ENCODE peak calls at places on chromosome 16, in four cellular contexts. J, T, V and X are unnamed samples. For H3K27me3, the result is how much of the 10 kb centered on the place peaks cover.

GRCh38 chr16:54931041-54931756 is 534 bp downstream of the IRX5 start:
- DNase-seq in T (no peak), J (no peak), V (peak), X (no peak)

GRCh38 chr16:88451586-88452484 is 1.2 kb upstream of the ZFPM1 start:
- DNase-seq in J (no peak), T (no peak), V (peak), X (no peak)

GRCh38 chr16:9526791-9527190 is 435.3 kb downstream of the HAPSTR1 start:
- DNase-seq in J (no peak), V (no peak), T (no peak), X (no peak)

GRCh38 chr16:30095166-30096078 is 591 bp downstream of the YPEL3 start:
- DNase-seq in V (peak), T (no peak), J (no peak), X (no peak)

GRCh38 chr16:12092347-12092882 is 115.9 kb downstream of the SNX29 start:
- DNase-seq in T (peak), V (no peak), J (peak), X (no peak)

GRCh38 chr16:59212492-59213024 is 478.4 kb upstream of the GOT2 start:
- DNase-seq in J (no peak), T (no peak), V (no peak), X (no peak)

GRCh38 chr16:2882460-2883026 is 472 bp upstream of the FLYWCH2 start:
- DNase-seq in J (peak), V (peak), T (peak), X (peak)

GRCh38 chr16:82653550-82654511 is 27.1 kb downstream of the CDH13 start:
- DNase-seq in T (no peak), J (peak), V (peak), X (no peak)

GRCh38 chr16:35598696-35599332 is 2139.4 kb downstream of the TP53TG3F start:
- DNase-seq in J (no peak), V (no peak), T (peak), X (peak)

GRCh38 chr16:46673320-46674013 is 15.5 kb downstream of the VPS35 start:
- DNase-seq in T (peak), J (no peak), V (peak), X (peak)

GRCh38 chr16:3625911-3626732 is 14.7 kb upstream of the SLX4 start:
- DNase-seq in J (no peak), V (peak), T (no peak), X (peak)

GRCh38 chr16:4426021-4426684 is 485 bp downstream of the DNAJA3 start:
- DNase-seq in J (no peak), V (no peak), T (no peak), X (no peak)

GRCh38 chr16:67158637-67159600 is 790 bp downstream of the TRADD start:
- DNase-seq in V (peak), J (no peak), T (peak), X (no peak)

GRCh38 chr16:11310997-11311561 is 29.9 kb upstream of the PRM1 start:
- DNase-seq in T (no peak), V (peak), J (no peak), X (no peak)

GRCh38 chr16:25045696-25046381 is 30.7 kb upstream of the ARHGAP17 start:
- DNase-seq in T (no peak), J (no peak), V (peak), X (no peak)

GRCh38 chr16:64153718-64154117 is 968.1 kb downstream of the CDH11 start:
- DNase-seq in V (no peak), J (no peak), T (no peak), X (no peak)

GRCh38 chr16:75787421-75787820 is 61.1 kb upstream of the CPHXL start:
- DNase-seq in J (no peak), V (no peak), T (no peak), X (no peak)

GRCh38 chr16:52069866-52070265 is 477.1 kb downstream of the TOX3 start:
- DNase-seq in V (no peak), T (no peak), J (no peak), X (no peak)

GRCh38 chr16:57892447-57893096 is 78.4 kb downstream of the CNGB1 start:
- DNase-seq in V (no peak), J (no peak), T (no peak), X (no peak)

GRCh38 chr16:69872888-69873287 is 78.2 kb upstream of the CLEC18A start:
- DNase-seq in V (no peak), T (no peak), J (no peak), X (no peak)

GRCh38 chr16:67740391-67740790 is 21.3 kb upstream of the GFOD2 start:
- DNase-seq in T (no peak), J (no peak), V (no peak), X (no peak)

GRCh38 chr16:56211471-56211944 is 20.2 kb downstream of the GNAO1 start:
- DNase-seq in V (no peak), T (no peak), J (no peak), X (peak)

GRCh38 chr16:24729967-24730815 is 740 bp downstream of the TNRC6A start:
- DNase-seq in V (peak), J (no peak), T (peak), X (peak)

GRCh38 chr16:56869513-56870270 is 4.7 kb downstream of the SLC12A3 start:
- DNase-seq in J (no peak), T (peak), V (peak), X (no peak)

GRCh38 chr16:27439273-27440018 is 37.5 kb downstream of the IL21R start:
- DNase-seq in J (no peak), V (no peak), T (no peak), X (no peak)

GRCh38 chr16:31390504-31391043 is 2.6 kb upstream of the ITGAD start:
- DNase-seq in J (no peak), V (no peak), T (no peak), X (no peak)
- H3K27me3 ChIP-seq in J (under half), V (under half), T (under half), X (under half)

DNA sequence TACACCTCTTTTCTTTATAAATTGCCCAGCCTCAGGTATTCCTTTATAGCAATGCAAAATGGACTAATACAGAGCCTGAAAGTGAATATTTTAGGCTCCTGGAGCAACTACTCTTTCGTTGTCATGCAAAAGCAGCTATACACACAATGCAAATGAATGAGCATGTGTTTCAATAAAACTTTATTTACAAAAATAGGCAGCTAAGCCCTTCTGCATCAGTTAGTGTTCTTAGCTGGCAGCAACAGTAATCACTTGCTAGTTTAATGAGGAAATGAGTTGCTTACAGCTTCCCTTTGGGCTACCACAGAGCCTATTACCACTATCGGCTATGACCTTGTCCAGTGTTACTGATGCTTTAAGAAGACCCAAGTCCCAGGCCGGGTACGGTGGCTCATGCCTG is 402.9 kb downstream of the XYLT1 start:
- DNase-seq in V (no peak), J (no peak), T (no peak), X (no peak)
- H3K27me3 ChIP-seq in V (under half), J (under half), T (under half), X (under half)

DNA sequence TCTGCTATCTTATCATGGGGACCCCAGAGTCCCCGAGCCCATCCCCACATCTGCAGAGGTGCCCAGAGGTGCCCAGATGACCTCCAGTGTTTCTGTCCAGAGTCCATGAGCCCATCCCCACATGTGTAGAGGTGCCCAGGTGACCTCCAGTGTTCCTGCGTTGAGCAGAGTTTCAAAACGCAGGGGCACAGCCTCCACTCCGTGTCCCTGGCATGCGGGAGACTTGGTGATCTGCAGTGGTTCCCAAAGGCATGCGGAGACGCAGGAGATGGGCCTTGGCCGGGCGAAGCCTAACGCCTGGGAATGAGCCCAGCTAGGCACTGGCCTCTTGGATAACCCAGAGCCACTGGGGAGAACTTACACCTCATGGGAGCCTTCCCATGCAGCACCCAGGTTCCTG is 41.3 kb downstream of the COX4I1 start:
- DNase-seq in V (no peak), T (no peak), J (no peak), X (no peak)
- H3K27me3 ChIP-seq in V (under half), T (half or more), J (half or more), X (under half)

GRCh38 chr16:86609115-86609514 is 30.8 kb downstream of the FOXL1 start:
- DNase-seq in V (no peak), J (peak), T (no peak), X (no peak)

GRCh38 chr16:86604436-86605220 is 26.3 kb downstream of the FOXL1 start:
- DNase-seq in J (no peak), T (no peak), V (peak), X (no peak)

GRCh38 chr16:86602521-86602920 is 24.2 kb downstream of the FOXL1 start:
- DNase-seq in T (no peak), J (no peak), V (no peak), X (no peak)

GRCh38 chr16:86608301-86608747 is 30.0 kb downstream of the FOXL1 start:
- DNase-seq in V (no peak), J (no peak), T (no peak), X (no peak)

DNA sequence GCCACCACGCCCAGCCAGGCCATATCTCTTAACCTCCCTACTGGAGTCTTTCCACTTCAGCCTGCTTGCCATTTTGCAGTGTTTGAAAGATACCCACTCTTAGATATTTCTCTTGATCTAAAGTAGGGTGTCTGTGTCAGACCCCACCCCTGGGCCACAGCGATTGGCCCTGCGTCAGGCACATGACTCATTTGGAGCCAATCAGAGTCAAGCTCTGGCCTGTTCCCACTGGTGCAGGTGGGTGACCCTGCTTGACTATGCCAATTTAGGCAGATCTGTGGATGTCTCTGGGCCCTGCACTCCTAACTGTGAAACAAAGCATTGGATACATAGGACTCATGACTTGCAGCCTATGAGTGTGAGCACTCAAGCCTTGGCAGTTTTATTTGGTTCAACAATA is 27.6 kb downstream of the FOXL1 start:
- DNase-seq in J (no peak), V (no peak), T (no peak), X (no peak)
- H3K27me3 ChIP-seq in J (under half), V (under half), T (half or more), X (under half)